ENCODE peak calls at places on chromosomes 5 and 9, in eight cellular contexts. G, N, L, T, E, B, D and C are unnamed samples.

GRCh38 chr5:122877518-122877917 is 32.1 kb downstream of the SNX24 start:
- DNase-seq in G (no peak), N (no peak), L (no peak), T (no peak), E (no peak), B (no peak), D (no peak), C (no peak)

GRCh38 chr9:130499804-130500263 is 55.1 kb downstream of the ASS1 start:
- DNase-seq in G (no peak), N (no peak), L (no peak), T (no peak), E (peak), B (no peak), D (no peak), C (peak)

GRCh38 chr9:104743377-104743985 is 4.0 kb upstream of the NIPSNAP3A start:
- DNase-seq in G (no peak), N (peak), L (peak), T (no peak), E (no peak), B (peak), D (peak), C (peak)

GRCh38 chr5:146607663-146608315 is 91.8 kb upstream of the GPR151 start:
- DNase-seq in G (no peak), N (no peak), L (no peak), T (no peak), E (no peak), B (no peak), D (no peak), C (no peak)

GRCh38 chr9:2657427-2657826 is 35.8 kb downstream of the VLDLR start:
- DNase-seq in G (no peak), N (no peak), L (no peak), T (no peak), E (no peak), B (no peak), D (no peak), C (no peak)

GRCh38 chr9:115118471-115119156 is 657 bp upstream of the TNC start:
- DNase-seq in G (peak), N (peak), L (peak), T (peak), E (no peak), B (peak), D (peak), C (peak)

GRCh38 chr9:131598121-131598520 is 52.8 kb downstream of the PRRT1B start:
- DNase-seq in G (peak), N (no peak), L (peak), T (no peak), E (peak), B (no peak), D (no peak), C (no peak)

GRCh38 chr9:17757816-17758215 is 178.9 kb downstream of the SH3GL2 start:
- DNase-seq in G (no peak), N (no peak), L (no peak), T (no peak), E (no peak), B (no peak), D (no peak), C (peak)

GRCh38 chr5:127326438-127326837 is 35.8 kb downstream of the MEGF10 start:
- DNase-seq in G (no peak), N (no peak), L (no peak), T (no peak), E (no peak), B (no peak), D (no peak), C (no peak)

GRCh38 chr5:155189981-155190380 is 176.4 kb downstream of the KIF4B start:
- DNase-seq in G (no peak), N (no peak), L (no peak), T (no peak), E (no peak), B (peak), D (no peak), C (peak)

GRCh38 chr9:96169488-96169887 is 132.5 kb downstream of the HSD17B3 start:
- DNase-seq in G (no peak), N (no peak), L (peak), T (peak), E (peak), B (no peak), D (peak), C (no peak)

GRCh38 chr9:12544700-12545099 is 148.5 kb upstream of the TYRP1 start:
- DNase-seq in G (no peak), N (no peak), L (no peak), T (no peak), E (no peak), B (no peak), D (no peak), C (no peak)

GRCh38 chr9:87039809-87040392 is 92.6 kb upstream of the GAS1 start:
- DNase-seq in G (no peak), N (peak), L (peak), T (no peak), E (no peak), B (peak), D (peak), C (peak)

GRCh38 chr5:464843-465590 is 22.0 kb downstream of the EXOC3 start:
- DNase-seq in G (no peak), N (no peak), L (no peak), T (peak), E (peak), B (no peak), D (no peak), C (no peak)

GRCh38 chr5:120684213-120684612 is 220.1 kb downstream of the PRR16 start:
- DNase-seq in G (no peak), N (peak), L (peak), T (no peak), E (no peak), B (no peak), D (peak), C (peak)

GRCh38 chr5:55636711-55637110 is 75.4 kb downstream of the SLC38A9 start:
- DNase-seq in G (no peak), N (peak), L (peak), T (no peak), E (no peak), B (no peak), D (peak), C (peak)

GRCh38 chr9:105835721-105836120 is 141.4 kb downstream of the TMEM38B start:
- DNase-seq in G (no peak), N (no peak), L (no peak), T (no peak), E (no peak), B (no peak), D (no peak), C (no peak)

GRCh38 chr9:72305102-72305546 is 59.9 kb downstream of the ZFAND5 start:
- DNase-seq in G (peak), N (peak), L (peak), T (peak), E (peak), B (peak), D (peak), C (peak)

GRCh38 chr9:72557549-72557948 is 36.1 kb downstream of the TMC1 start:
- DNase-seq in G (peak), N (peak), L (peak), T (no peak), E (no peak), B (peak), D (peak), C (peak)

GRCh38 chr9:17847908-17848307 is 269.0 kb downstream of the SH3GL2 start:
- DNase-seq in G (no peak), N (no peak), L (no peak), T (no peak), E (no peak), B (no peak), D (no peak), C (no peak)

GRCh38 chr9:119370816-119371215 is 1.6 kb upstream of the BRINP1 start:
- DNase-seq in G (no peak), N (peak), L (peak), T (peak), E (no peak), B (peak), D (peak), C (peak)

GRCh38 chr9:135797507-135798302 is 95.7 kb downstream of the KCNT1 start:
- DNase-seq in G (no peak), N (peak), L (peak), T (peak), E (peak), B (peak), D (peak), C (peak)

GRCh38 chr5:757346-757930 is 27.1 kb downstream of the ZDHHC11B start:
- DNase-seq in G (no peak), N (no peak), L (no peak), T (no peak), E (no peak), B (no peak), D (no peak), C (no peak)

GRCh38 chr5:176542596-176543427 is 5.6 kb upstream of the RNF44 start:
- DNase-seq in G (no peak), N (no peak), L (peak), T (peak), E (peak), B (no peak), D (no peak), C (no peak)

GRCh38 chr9:106287108-106287631 is 575.8 kb upstream of the ZNF462 start:
- DNase-seq in G (no peak), N (no peak), L (no peak), T (no peak), E (no peak), B (peak), D (peak), C (peak)

GRCh38 chr5:146565764-146566163 is 49.8 kb upstream of the GPR151 start:
- DNase-seq in G (no peak), N (peak), L (peak), T (no peak), E (no peak), B (peak), D (peak), C (peak)

GRCh38 chr9:90641868-90642558 is 611 bp downstream of the DIRAS2 start:
- DNase-seq in G (no peak), N (no peak), L (peak), T (no peak), E (no peak), B (no peak), D (no peak), C (peak)

GRCh38 chr5:136028782-136029742 is at the start of gene TGFBI:
- DNase-seq in G (peak), N (peak), L (peak), T (peak), E (peak), B (peak), D (peak), C (peak)
- TF ChIP-seq CTCF in G (no peak), N (no peak), L (no peak), T (peak), E (no peak), B (no peak), D (peak), C (no peak)

GRCh38 chr9:35660966-35661413 is 2.9 kb downstream of the CCDC107 start:
- DNase-seq in G (no peak), N (peak), L (peak), T (no peak), E (no peak), B (peak), D (peak), C (peak)
- TF ChIP-seq CTCF in G (no peak), N (peak), L (peak), T (peak), E (peak), B (peak), D (peak), C (peak)

DNA sequence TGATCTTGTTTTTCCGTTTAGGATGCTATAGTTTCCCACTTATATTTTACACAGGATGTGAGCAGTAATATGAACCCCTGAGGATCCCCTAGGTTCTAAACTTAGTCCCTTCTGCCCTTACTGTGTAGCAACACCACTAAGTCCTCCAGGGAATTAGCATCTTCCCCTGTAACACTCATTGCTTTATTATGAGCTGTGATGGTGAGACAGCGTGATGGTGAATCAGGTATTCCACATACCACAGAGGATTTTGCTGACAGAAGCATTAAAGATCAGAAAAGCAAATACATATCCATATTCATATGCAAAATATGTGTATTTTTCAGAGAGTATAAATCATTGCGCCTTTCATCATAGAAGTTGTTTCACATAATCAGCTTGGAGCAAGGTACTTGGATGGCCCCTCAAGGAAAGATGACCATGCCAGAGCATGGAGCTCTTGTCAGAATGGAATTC is 317.0 kb downstream of the ICE1 start:
- DNase-seq in G (no peak), N (no peak), L (no peak), T (no peak), E (no peak), B (no peak), D (no peak), C (no peak)
- TF ChIP-seq CTCF in G (no peak), N (no peak), L (no peak), T (no peak), E (no peak), B (no peak), D (no peak), C (no peak)

DNA sequence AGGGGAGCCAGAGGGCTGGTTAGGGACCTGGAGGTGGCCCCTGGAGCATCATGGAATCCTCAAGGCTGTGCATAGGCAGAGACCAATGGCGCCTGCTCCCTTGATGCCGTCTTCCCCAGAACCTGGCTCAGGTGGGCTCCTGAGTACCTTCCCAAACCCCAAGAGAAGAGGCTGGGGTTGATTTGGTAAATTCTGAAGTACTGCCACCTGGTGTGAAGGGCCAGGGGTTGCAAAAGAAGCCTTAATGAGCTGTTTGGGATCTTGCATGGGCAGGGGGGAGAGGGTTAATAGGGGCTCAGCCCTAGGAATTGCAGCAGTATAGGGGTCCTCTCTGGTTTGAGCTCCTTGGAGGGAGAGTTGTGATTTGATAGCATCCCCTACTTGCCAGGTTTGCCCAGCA is 52.1 kb downstream of the CYSTM1 start:
- DNase-seq in G (no peak), N (no peak), L (no peak), T (no peak), E (no peak), B (no peak), D (no peak), C (no peak)
- TF ChIP-seq CTCF in G (no peak), N (no peak), L (no peak), T (no peak), E (no peak), B (no peak), D (no peak), C (peak)

DNA sequence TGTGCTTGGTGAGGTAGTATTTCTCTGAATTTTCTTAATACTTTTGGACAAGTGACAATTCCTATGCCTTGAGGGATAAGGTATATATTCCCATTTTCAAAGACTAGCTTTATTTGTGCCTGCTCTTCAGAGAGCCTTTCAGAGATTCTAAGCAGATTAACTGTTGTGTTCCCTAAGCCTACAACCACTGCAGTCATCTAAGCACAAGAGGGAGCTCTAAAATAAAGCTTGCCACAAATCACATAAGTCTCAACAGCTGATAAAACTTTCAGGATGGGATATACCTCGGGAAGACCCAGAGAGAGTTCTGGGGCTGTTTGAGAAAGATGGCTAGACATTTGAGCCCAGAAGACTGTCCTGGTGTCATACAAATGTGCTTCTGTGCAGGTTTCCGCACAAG is 157.3 kb downstream of the CYLC2 start:
- DNase-seq in G (no peak), N (no peak), L (no peak), T (no peak), E (no peak), B (no peak), D (no peak), C (peak)
- TF ChIP-seq CTCF in G (no peak), N (no peak), L (no peak), T (no peak), E (no peak), B (no peak), D (no peak), C (no peak)

GRCh38 chr5:134873987-134874830 is at the start of gene TXNDC15:
- DNase-seq in G (peak), N (peak), L (peak), T (peak), E (peak), B (peak), D (peak), C (peak)
- TF ChIP-seq CTCF in G (no peak), N (no peak), L (no peak), T (no peak), E (no peak), B (no peak), D (no peak), C (no peak)

GRCh38 chr9:22005083-22005699 is 3.9 kb downstream of the CDKN2B start:
- DNase-seq in G (no peak), N (peak), L (peak), T (no peak), E (no peak), B (no peak), D (no peak), C (no peak)
- TF ChIP-seq CTCF in G (no peak), N (peak), L (peak), T (no peak), E (no peak), B (no peak), D (no peak), C (peak)